ENCODE peak calls at places on chromosomes 11 and 22, in nine cellular contexts. A is kidney; W is heart right ventricle; S is lung; X is choroid plexus epithelial cell; T is PC-3; E is stomach; Q is transverse colon; Y is CD8-positive, alpha-beta T cell. O is an unnamed sample.

GRCh38 chr11:1549355-1550330 is 22.4 kb downstream of the DUSP8 start:
- DNase-seq in A (no peak), W (no peak), S (no peak), X (no peak), T (no peak), E (no peak), Q (no peak), Y (no peak), O (no peak)

GRCh38 chr11:72001834-72002591 is 3.3 kb downstream of the IL18BP start:
- DNase-seq in A (no peak), W (no peak), S (no peak), X (peak; percentile 46), T (no peak), E (no peak), Q (no peak), Y (no peak), O (no peak)

GRCh38 chr22:24455751-24456426 is 28.5 kb downstream of the ADORA2A start:
- DNase-seq in A (no peak), W (peak; percentile 68), S (no peak), X (no peak), T (no peak), E (no peak), Q (no peak), Y (no peak), O (no peak)

GRCh38 chr11:87036756-87037449 is 831 bp upstream of the TMEM135 start:
- DNase-seq in A (no peak), W (no peak), S (no peak), X (peak; percentile 17), T (peak; percentile 51), E (no peak), Q (peak; percentile 22), Y (no peak), O (peak; percentile 24)

GRCh38 chr11:62592216-62592815 is 993 bp upstream of the TUT1 start:
- DNase-seq in A (peak; percentile 22), W (no peak), S (no peak), X (no peak), T (no peak), E (no peak), Q (no peak), Y (no peak), O (no peak)

GRCh38 chr22:29325356-29325755 is 9.9 kb upstream of the RASL10A start:
- DNase-seq in A (no peak), W (no peak), S (no peak), X (no peak), T (no peak), E (no peak), Q (no peak), Y (no peak), O (no peak)

GRCh38 chr11:76252625-76253024 is 46.3 kb upstream of the WNT11 start:
- DNase-seq in A (peak; percentile 22), W (no peak), S (no peak), X (no peak), T (no peak), E (no peak), Q (no peak), Y (no peak), O (no peak)

GRCh38 chr22:48106215-48106614 is 1343.8 kb downstream of the TBC1D22A start:
- DNase-seq in A (no peak), W (no peak), S (no peak), X (no peak), T (no peak), E (no peak), Q (no peak), Y (no peak), O (no peak)

GRCh38 chr11:1290052-1291040 is 19.1 kb downstream of the TOLLIP start:
- DNase-seq in A (peak; percentile 43), W (no peak), S (no peak), X (no peak), T (no peak), E (no peak), Q (no peak), Y (no peak), O (no peak)

GRCh38 chr11:100105605-100106358 is 581.3 kb upstream of the ARHGAP42 start:
- DNase-seq in A (no peak), W (no peak), S (no peak), X (no peak), T (no peak), E (no peak), Q (peak; percentile 12), Y (no peak), O (no peak)

GRCh38 chr22:45200862-45201511 is 37.3 kb downstream of the NUP50 start:
- DNase-seq in A (no peak), W (no peak), S (no peak), X (peak; percentile 84), T (peak; percentile 77), E (no peak), Q (no peak), Y (no peak), O (peak; percentile 64)

GRCh38 chr11:123235117-123235686 is 40.2 kb upstream of the CLMP start:
- DNase-seq in A (peak; percentile 82), W (peak; percentile 21), S (peak; percentile 38), X (peak; percentile 37), T (peak; percentile 50), E (peak; percentile 44), Q (peak; percentile 50), Y (peak; percentile 30), O (no peak)

GRCh38 chr11:117315285-117316196 is 515 bp downstream of the BACE1 start:
- DNase-seq in A (peak; percentile 73), W (no peak), S (no peak), X (no peak), T (no peak), E (no peak), Q (no peak), Y (no peak), O (no peak)

GRCh38 chr22:20136603-20136873 is 4.9 kb downstream of the ZDHHC8 start:
- DNase-seq in A (no peak), W (no peak), S (no peak), X (no peak), T (no peak), E (no peak), Q (no peak), Y (no peak), O (no peak)

GRCh38 chr22:46220921-46221320 is 29.2 kb downstream of the CDPF1 start:
- DNase-seq in A (no peak), W (no peak), S (no peak), X (peak; percentile 52), T (no peak), E (no peak), Q (no peak), Y (no peak), O (peak; percentile 19)

GRCh38 chr22:46640293-46640692 is 20.1 kb downstream of the GRAMD4 start:
- DNase-seq in A (no peak), W (no peak), S (no peak), X (no peak), T (no peak), E (no peak), Q (no peak), Y (no peak), O (no peak)

DNA sequence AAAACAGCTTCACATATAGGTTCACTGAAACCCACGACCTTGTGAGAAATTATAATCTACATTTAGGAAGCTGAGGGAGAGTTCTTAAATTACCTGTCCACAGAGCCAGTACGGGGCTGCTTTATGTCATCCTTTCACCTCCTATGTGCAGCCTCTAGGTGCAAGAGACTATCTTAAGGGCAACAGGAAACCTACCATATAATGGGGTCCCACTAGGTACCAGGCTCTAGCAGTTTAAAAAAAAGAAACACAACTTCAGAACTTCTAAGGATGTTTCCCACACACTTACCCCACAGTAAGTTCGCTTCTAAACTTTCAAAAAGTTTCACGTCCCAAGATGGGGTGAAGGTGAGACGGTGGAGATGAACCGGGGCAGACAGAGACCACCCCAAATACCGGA is 573 bp downstream of the STK33 start:
- DNase-seq in A (no peak), W (no peak), S (no peak), X (no peak), T (no peak), E (no peak), Q (no peak), Y (no peak), O (no peak)
- H3K4me3 ChIP-seq in A (peak overlapping the region; percentile 73), W (peak overlapping the region; percentile 59), S (peak overlapping the region; percentile 62), X (peak overlapping the region; percentile 61), T (no peak overlapping the region), E (peak overlapping the region; percentile 68), Q (peak overlapping the region; percentile 73), Y (peak overlapping the region; percentile 27), O (peak overlapping the region; percentile 43)

DNA sequence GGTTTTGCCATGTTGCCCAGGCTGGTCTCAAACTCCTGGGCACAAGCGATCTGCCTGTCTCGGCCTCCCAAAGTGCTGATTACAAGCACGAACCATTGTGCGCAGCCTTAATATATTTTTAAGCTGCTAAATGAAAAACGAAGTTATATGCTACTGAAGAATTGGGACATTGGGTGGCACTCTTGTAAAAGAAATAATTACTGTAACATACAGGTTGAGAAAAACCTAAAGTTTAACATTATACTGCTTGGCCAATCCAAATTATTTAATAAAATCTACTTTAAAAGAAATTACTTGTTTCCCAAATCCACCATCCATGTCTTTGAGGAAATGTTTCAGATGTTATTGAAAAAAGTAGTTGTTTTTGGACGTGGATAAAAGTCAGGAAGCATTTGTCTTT is 37.9 kb upstream of the ARHGAP32 start:
- DNase-seq in A (no peak), W (no peak), S (no peak), X (peak; percentile 39), T (peak; percentile 43), E (no peak), Q (no peak), Y (no peak), O (no peak)
- TF ChIP-seq CTCF in A (peak; percentile 21), W (no peak), S (no peak), X (no peak), T (peak; percentile 55), E (no peak), Q (no peak), Y (no peak), O (no peak)

GRCh38 chr11:211741-212140 is 4.2 kb downstream of the RIC8A start:
- DNase-seq in A (peak; percentile 64), W (no peak), S (no peak), X (no peak), T (no peak), E (peak; percentile 9), Q (no peak), Y (no peak), O (no peak)
- H3K4me3 ChIP-seq in A (no peak overlapping the region), W (no peak overlapping the region), S (no peak overlapping the region), X (no peak overlapping the region), T (no peak overlapping the region), E (no peak overlapping the region), Q (no peak overlapping the region), Y (no peak overlapping the region), O (no peak overlapping the region)

DNA sequence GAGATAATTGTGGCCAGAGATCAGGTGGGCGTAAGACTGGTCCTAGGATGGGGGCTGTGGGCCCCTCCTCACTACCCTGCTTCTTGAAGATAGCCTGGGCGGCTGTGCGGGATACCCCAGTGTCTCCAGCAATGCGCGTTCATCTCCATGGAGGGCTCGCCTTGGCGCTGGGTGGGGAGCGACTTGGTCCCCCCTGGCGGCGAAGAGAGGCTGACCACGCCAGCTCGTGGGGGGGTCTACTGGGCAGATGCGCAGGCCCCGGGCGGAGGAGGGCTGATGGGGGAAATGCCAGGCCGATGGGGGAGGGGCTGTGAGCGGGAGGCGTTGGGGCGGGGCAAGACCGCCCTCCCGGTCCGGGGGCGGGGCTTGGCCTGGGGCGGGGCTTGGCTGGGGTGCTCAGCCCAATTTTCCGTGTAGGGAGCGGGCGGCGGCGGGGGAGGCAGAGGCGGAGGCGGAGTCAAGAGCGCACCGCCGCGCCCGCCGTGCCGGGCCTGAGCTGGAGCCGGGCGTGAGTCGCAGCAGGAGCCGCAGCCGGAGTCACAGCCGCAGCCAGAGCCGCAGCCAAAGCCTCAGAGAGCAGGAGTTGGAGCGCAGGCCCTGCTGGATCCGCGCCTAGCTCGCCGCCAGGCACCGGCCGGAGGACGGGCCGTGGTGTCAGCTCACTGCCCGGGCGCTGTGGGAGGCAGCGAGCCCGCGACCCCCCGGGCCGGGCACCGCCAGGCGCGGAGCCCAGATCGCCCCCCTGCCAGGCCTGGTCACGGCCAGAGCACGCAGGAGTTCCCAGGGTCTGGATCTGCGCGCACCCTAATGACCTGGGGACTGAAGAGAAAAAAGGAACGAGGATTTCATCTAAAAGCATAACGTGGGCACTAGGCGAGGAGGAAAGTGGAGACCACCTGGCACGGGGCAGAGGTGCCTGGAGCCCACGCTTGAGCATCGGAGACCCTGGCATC is at the start of gene SLC35E4:
- DNase-seq in A (peak; percentile 98), W (peak; percentile 94), S (peak; percentile 93), X (peak; percentile 93), T (peak; percentile 83), E (peak; percentile 97), Q (peak; percentile 98), Y (peak; percentile 89), O (peak; percentile 94)
- TF ChIP-seq CTCF in A (no peak), W (no peak), S (peak; percentile 1), X (no peak), T (peak; percentile 23), E (no peak), Q (peak; percentile 34), Y (no peak), O (no peak)